ENCODE peak calls at places on chromosomes 3 and 15, in nine cellular contexts. F is nephron progenitor cell, R is RWPE2, Q is neural crest cell, O is stomach, N is neural progenitor cell, W is vagina, P is GM12865, D is brain microvascular endothelial cell. B is an unnamed sample.

GRCh38 chr3:100060685-100061484 is 53.4 kb downstream of the FILIP1L start:
- DNase-seq in P (peak; percentile 65), R (no peak), F (no peak), W (no peak), N (no peak), D (no peak), Q (no peak), O (no peak), B (peak; percentile 49)

GRCh38 chr3:52537726-52538421 is 1.5 kb downstream of the UQCC5 start:
- DNase-seq in P (no peak), R (no peak), D (no peak), N (no peak), F (no peak), W (peak; percentile 77), O (no peak), Q (no peak), B (no peak)

GRCh38 chr3:22236490-22237271 is 485.7 kb upstream of the ZNF385D start:
- DNase-seq in R (no peak), O (no peak), D (no peak), F (no peak), W (no peak), N (no peak), Q (no peak), P (peak; percentile 7), B (no peak)

GRCh38 chr3:188680189-188680588 is 491.6 kb upstream of the TPRG1 start:
- DNase-seq in P (no peak), N (no peak), Q (no peak), F (no peak), R (no peak), W (no peak), D (no peak), O (no peak), B (no peak)

GRCh38 chr3:196662033-196662432 is 22.5 kb downstream of the NRROS start:
- DNase-seq in F (no peak), P (no peak), N (no peak), Q (no peak), W (no peak), D (no peak), R (no peak), O (no peak), B (no peak)

GRCh38 chr3:197216169-197216860 is 82.1 kb downstream of the DLG1 start:
- DNase-seq in O (no peak), Q (no peak), P (no peak), F (no peak), W (no peak), R (no peak), N (no peak), D (peak; percentile 37), B (no peak)

GRCh38 chr15:89494941-89495637 is 1.3 kb downstream of the RHCG start:
- DNase-seq in Q (peak; percentile 44), R (peak; percentile 57), D (no peak), W (peak; percentile 69), P (peak; percentile 45), N (peak; percentile 54), F (peak; percentile 58), O (no peak), B (no peak)

GRCh38 chr3:160801386-160802118 is 45.5 kb downstream of the PPM1L start:
- DNase-seq in O (peak; percentile 36), N (no peak), F (no peak), P (peak; percentile 82), D (peak; percentile 68), Q (no peak), W (no peak), R (no peak), B (peak; percentile 82)

GRCh38 chr3:196140224-196140623 is 58.3 kb upstream of the TFRC start:
- DNase-seq in W (no peak), Q (no peak), R (no peak), D (no peak), N (no peak), O (no peak), P (peak; percentile 36), F (peak; percentile 35), B (no peak)

GRCh38 chr3:73784647-73785420 is 160.1 kb upstream of the PDZRN3 start:
- DNase-seq in N (no peak), D (no peak), F (no peak), P (no peak), O (no peak), R (no peak), W (no peak), Q (no peak), B (no peak)

GRCh38 chr15:45468294-45468693 is 54.3 kb downstream of the SLC30A4 start:
- DNase-seq in P (no peak), W (no peak), R (no peak), O (no peak), D (no peak), F (no peak), N (no peak), Q (no peak), B (no peak)

GRCh38 chr3:106534206-106534605 is 665.4 kb upstream of the CBLB start:
- DNase-seq in O (no peak), W (no peak), N (no peak), F (no peak), D (peak; percentile 84), P (peak; percentile 5), R (no peak), Q (no peak), B (no peak)

GRCh38 chr3:5126586-5126985 is 4.5 kb downstream of the ARL8B start:
- DNase-seq in Q (no peak), W (no peak), O (no peak), P (no peak), D (no peak), N (no peak), F (no peak), R (no peak), B (no peak)

GRCh38 chr3:46280105-46280797 is 38.0 kb downstream of the CCR3 start:
- DNase-seq in O (no peak), D (peak; percentile 66), W (no peak), N (no peak), F (no peak), P (peak; percentile 78), R (no peak), Q (no peak), B (no peak)

GRCh38 chr3:64299206-64299605 is 73.9 kb upstream of the PRICKLE2 start:
- DNase-seq in D (no peak), O (no peak), N (no peak), R (no peak), W (no peak), Q (no peak), F (no peak), P (no peak), B (no peak)

GRCh38 chr3:90180543-90180942 is 1073.1 kb downstream of the EPHA3 start:
- DNase-seq in P (no peak), R (no peak), Q (no peak), F (no peak), D (no peak), O (no peak), N (no peak), W (no peak), B (no peak)

GRCh38 chr15:41483519-41483918 is 10.2 kb upstream of the ITPKA start:
- DNase-seq in R (no peak), N (no peak), F (no peak), D (no peak), W (no peak), Q (no peak), P (no peak), O (no peak), B (no peak)

GRCh38 chr3:139629033-139629432 is 48.7 kb downstream of the NMNAT3 start:
- DNase-seq in O (no peak), W (no peak), F (no peak), R (no peak), Q (no peak), D (peak; percentile 9), P (peak; percentile 56), N (peak; percentile 28), B (no peak)

GRCh38 chr15:69126054-69126469 is 34.4 kb upstream of the GLCE start:
- DNase-seq in R (no peak), D (peak; percentile 83), F (no peak), P (no peak), O (no peak), W (no peak), Q (no peak), N (no peak), B (no peak)

DNA sequence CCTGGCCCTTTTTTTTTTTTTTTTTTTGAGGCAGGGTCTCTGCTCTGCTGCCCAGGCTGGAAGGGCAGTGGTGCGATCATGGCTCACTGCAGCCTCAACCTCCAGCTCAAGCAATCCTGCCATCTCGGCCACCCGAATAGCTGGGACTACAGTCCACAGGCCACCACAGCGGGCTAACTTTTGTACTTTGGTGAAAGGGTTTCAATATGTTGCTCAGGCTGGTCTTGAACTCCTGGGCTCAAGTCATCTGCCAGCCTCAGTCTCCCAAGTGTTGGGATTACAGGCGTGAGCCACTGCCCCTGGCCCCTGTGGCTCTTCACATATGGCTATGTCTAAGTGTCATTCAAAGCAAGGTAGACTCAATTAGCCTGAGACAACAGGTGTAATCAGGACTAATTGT is 8.8 kb upstream of the DPPA2 start:
- DNase-seq in R (no peak), D (no peak), F (no peak), P (no peak), Q (no peak), O (no peak), W (no peak), N (no peak), B (no peak)
- TF ChIP-seq CTCF in R (no peak), D (no peak), F (no peak), P (no peak), Q (no peak), O (no peak), W (no peak), N (no peak), B (no peak)

DNA sequence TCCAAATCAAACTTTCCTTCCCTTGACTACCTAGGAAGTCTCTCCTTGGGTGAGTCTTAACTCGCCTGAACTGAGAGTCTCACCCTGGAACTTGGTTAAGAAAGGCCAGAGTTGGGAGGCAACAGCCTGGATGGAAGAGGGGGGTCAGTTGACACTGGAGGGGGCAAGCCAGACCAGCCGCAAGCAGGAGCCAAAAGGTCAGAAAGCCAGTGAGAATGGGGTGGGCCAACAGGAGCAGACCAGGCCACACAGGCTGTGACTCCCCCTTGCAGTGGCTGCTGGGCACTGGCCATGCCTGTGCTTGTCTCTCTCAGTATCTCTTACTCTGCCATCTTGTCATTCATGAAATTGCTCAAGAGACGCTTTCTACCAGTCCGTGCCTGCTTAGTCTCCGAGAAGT is 32.9 kb downstream of the CRTC3 start:
- DNase-seq in N (no peak), Q (no peak), P (no peak), D (no peak), R (no peak), O (no peak), W (no peak), F (no peak), B (no peak)
- TF ChIP-seq CTCF in N (no peak), Q (no peak), P (no peak), D (no peak), R (no peak), O (no peak), W (no peak), F (no peak), B (no peak)

GRCh38 chr3:194711913-194712312 is 26.2 kb downstream of the FAM43A start:
- DNase-seq in R (peak; percentile 77), N (no peak), D (peak; percentile 99), O (no peak), W (no peak), P (no peak), F (no peak), Q (no peak), B (no peak)
- TF ChIP-seq CTCF in R (no peak), N (no peak), D (peak; percentile 21), O (no peak), W (no peak), P (no peak), F (no peak), Q (no peak), B (no peak)

DNA sequence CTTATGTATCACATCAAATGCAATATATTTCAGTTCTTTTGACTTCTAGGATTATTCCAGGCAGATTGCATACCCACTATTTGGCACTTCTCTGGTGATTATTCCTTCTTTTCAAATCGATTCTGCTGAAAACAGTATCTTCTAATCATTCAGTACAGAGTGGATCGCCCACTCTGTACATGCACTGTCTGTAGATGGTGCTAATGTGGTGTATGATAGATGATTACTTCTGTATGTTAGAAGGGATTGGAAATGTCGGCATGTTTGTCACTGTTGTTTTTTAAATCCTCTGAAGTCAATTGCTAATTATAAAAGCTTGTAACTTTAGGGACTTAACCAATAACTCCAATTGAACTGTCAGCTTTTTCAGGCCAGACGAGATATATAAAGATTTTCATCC is 642.5 kb downstream of the GRM7 start:
- DNase-seq in P (no peak), N (no peak), D (no peak), R (no peak), Q (no peak), W (no peak), O (no peak), F (no peak), B (no peak)
- TF ChIP-seq CTCF in P (no peak), N (no peak), D (no peak), R (no peak), Q (no peak), W (no peak), O (no peak), F (no peak), B (no peak)

B was measured in CD14-positive monocyte.